ENCODE peak calls at places on chromosome 10, in four cellular contexts. A is HEK293T, U is AG08396, V is HTR-8/SVneo. S is an unnamed sample.

GRCh38 chr10:133465950-133466474 is 12.3 kb downstream of the SCART1 start:
- DNase-seq in V (no peak), A (peak), U (peak), S (no peak)

GRCh38 chr10:69043931-69044531 is 43.9 kb upstream of the SRGN start:
- DNase-seq in U (no peak), V (no peak), A (no peak), S (no peak)

GRCh38 chr10:116055252-116055918 is 217.6 kb downstream of the GFRA1 start:
- DNase-seq in U (no peak), V (no peak), A (no peak), S (no peak)

GRCh38 chr10:20466731-20467130 is 430.4 kb downstream of the NEBL start:
- DNase-seq in U (peak), A (no peak), V (no peak), S (peak)

GRCh38 chr10:109737626-109738025 is 185.7 kb downstream of the XPNPEP1 start:
- DNase-seq in V (no peak), A (no peak), U (no peak), S (no peak)

GRCh38 chr10:103265712-103266329 is 11.1 kb upstream of the INA start:
- DNase-seq in U (peak), A (peak), V (peak), S (no peak)

GRCh38 chr10:17659328-17659727 is 15.4 kb downstream of the STAM start:
- DNase-seq in A (no peak), V (no peak), U (no peak), S (no peak)

GRCh38 chr10:133022784-133023115 is 65.0 kb upstream of the ADGRA1 start:
- DNase-seq in A (no peak), V (no peak), U (peak), S (no peak)

GRCh38 chr10:43221419-43222293 is 45.2 kb downstream of the RASGEF1A start:
- DNase-seq in V (no peak), A (no peak), U (no peak), S (no peak)